ENCODE peak calls at places on chromosomes 6 and 20, in six cellular contexts. C is coronary artery; F is psoas muscle; Q is RKO; Z is stimulated activated CD8-positive, alpha-beta memory T cell treated with anti-CD3 and anti-CD28 coated beads, Interleukin-4, amount 100 ng/mL, for 24 hours; J is NCI-H2081. G is an unnamed sample.

GRCh38 chr6:36715469-36715868 is 17.8 kb downstream of the RAB44 start:
- DNase-seq in C (no peak), F (no peak), Q (no peak), Z (no peak), J (no peak), G (no peak)

GRCh38 chr6:14711056-14711703 is 534.7 kb upstream of the JARID2 start:
- DNase-seq in C (no peak), F (no peak), Q (peak), Z (no peak), J (peak), G (no peak)

GRCh38 chr6:68313911-68314310 is 321.2 kb upstream of the ADGRB3 start:
- DNase-seq in C (no peak), F (no peak), Q (peak), Z (no peak), J (no peak), G (no peak)

GRCh38 chr6:15147827-15148226 is 98.0 kb upstream of the JARID2 start:
- DNase-seq in C (no peak), F (no peak), Q (no peak), Z (no peak), J (no peak), G (no peak)

GRCh38 chr6:33108307-33108706 is 32.5 kb downstream of the HLA-DPB1 start:
- DNase-seq in C (no peak), F (no peak), Q (no peak), Z (no peak), J (no peak), G (no peak)

GRCh38 chr20:36463212-36464061 is 77.9 kb upstream of the MYL9 start:
- DNase-seq in C (no peak), F (no peak), Q (no peak), Z (no peak), J (no peak), G (no peak)

GRCh38 chr6:37051138-37052026 is 45.9 kb downstream of the FGD2 start:
- DNase-seq in C (peak), F (peak), Q (peak), Z (peak), J (peak), G (peak)

GRCh38 chr6:25016311-25016710 is 80.6 kb upstream of the RIPOR2 start:
- DNase-seq in C (no peak), F (no peak), Q (no peak), Z (no peak), J (no peak), G (no peak)

GRCh38 chr6:117907600-117908245 is 659 bp downstream of the SLC35F1 start:
- DNase-seq in C (no peak), F (peak), Q (no peak), Z (no peak), J (peak), G (no peak)

GRCh38 chr20:33914871-33915270 is 78.8 kb upstream of the RALY start:
- DNase-seq in C (no peak), F (no peak), Q (peak), Z (peak), J (no peak), G (no peak)

GRCh38 chr20:35952480-35953410 is 1.6 kb downstream of the SCAND1 start:
- DNase-seq in C (no peak), F (no peak), Q (peak), Z (no peak), J (no peak), G (no peak)

GRCh38 chr6:51292659-51293058 is 474.0 kb downstream of the TFAP2B start:
- DNase-seq in C (no peak), F (no peak), Q (peak), Z (no peak), J (no peak), G (no peak)

GRCh38 chr6:169252805-169253189 is 849 bp downstream of the THBS2 start:
- DNase-seq in C (no peak), F (no peak), Q (no peak), Z (no peak), J (no peak), G (no peak)

GRCh38 chr6:148417045-148417444 is 74.4 kb downstream of the SASH1 start:
- DNase-seq in C (no peak), F (no peak), Q (no peak), Z (no peak), J (no peak), G (no peak)

GRCh38 chr6:163356324-163356723 is 58.2 kb upstream of the QKI start:
- DNase-seq in C (no peak), F (peak), Q (no peak), Z (no peak), J (no peak), G (no peak)

GRCh38 chr6:14074723-14075503 is 42.7 kb upstream of the CD83 start:
- DNase-seq in C (no peak), F (no peak), Q (peak), Z (no peak), J (no peak), G (no peak)

GRCh38 chr6:10363911-10364310 is 51.0 kb downstream of the TFAP2A start:
- DNase-seq in C (no peak), F (no peak), Q (peak), Z (no peak), J (no peak), G (no peak)

GRCh38 chr20:33211817-33212424 is 5.2 kb upstream of the BPIFA3 start:
- DNase-seq in C (no peak), F (no peak), Q (peak), Z (no peak), J (peak), G (peak)

GRCh38 chr6:35977308-35977707 is 47.1 kb downstream of the SLC26A8 start:
- DNase-seq in C (no peak), F (no peak), Q (no peak), Z (no peak), J (no peak), G (no peak)

GRCh38 chr20:409697-410559 is 1.8 kb downstream of the RBCK1 start:
- DNase-seq in C (no peak), F (peak), Q (no peak), Z (no peak), J (no peak), G (no peak)

GRCh38 chr6:149166747-149167146 is 150.8 kb upstream of the TAB2 start:
- DNase-seq in C (no peak), F (no peak), Q (no peak), Z (no peak), J (peak), G (no peak)

GRCh38 chr6:125066140-125066539 is 87.4 kb upstream of the TPD52L1 start:
- DNase-seq in C (no peak), F (no peak), Q (no peak), Z (no peak), J (no peak), G (no peak)

GRCh38 chr6:9481292-9482029 is 933.4 kb downstream of the TFAP2A start:
- DNase-seq in C (no peak), F (no peak), Q (no peak), Z (no peak), J (no peak), G (no peak)

GRCh38 chr20:24533449-24533848 is 64.0 kb downstream of the SYNDIG1 start:
- DNase-seq in C (no peak), F (no peak), Q (no peak), Z (no peak), J (no peak), G (no peak)

GRCh38 chr20:40497781-40498691 is 191.0 kb downstream of the MAFB start:
- DNase-seq in C (no peak), F (peak), Q (no peak), Z (no peak), J (no peak), G (no peak)

GRCh38 chr6:107786709-107787588 is 37.2 kb downstream of the SCML4 start:
- DNase-seq in C (no peak), F (peak), Q (no peak), Z (no peak), J (no peak), G (no peak)

GRCh38 chr6:12751694-12752304 is 35.2 kb downstream of the PHACTR1 start:
- DNase-seq in C (no peak), F (peak), Q (peak), Z (peak), J (no peak), G (no peak)

GRCh38 chr6:152636675-152637421 is at the start of gene SYNE1:
- DNase-seq in C (no peak), F (peak), Q (no peak), Z (no peak), J (no peak), G (no peak)

GRCh38 chr6:159255434-159255951 is 86.3 kb downstream of the FNDC1 start:
- DNase-seq in C (no peak), F (no peak), Q (no peak), Z (no peak), J (no peak), G (no peak)

GRCh38 chr6:159008656-159009288 is 8.8 kb upstream of the RSPH3 start:
- DNase-seq in C (no peak), F (no peak), Q (peak), Z (no peak), J (no peak), G (no peak)

GRCh38 chr6:109877028-109877726 is 100.9 kb upstream of the GPR6 start:
- DNase-seq in C (no peak), F (no peak), Q (no peak), Z (no peak), J (no peak), G (no peak)

GRCh38 chr6:26056583-26057350 is 30.5 kb upstream of the HFE start:
- DNase-seq in C (no peak), F (no peak), Q (peak), Z (no peak), J (peak), G (no peak)

GRCh38 chr6:125471703-125472102 is 169.9 kb upstream of the HDDC2 start:
- DNase-seq in C (no peak), F (no peak), Q (no peak), Z (no peak), J (no peak), G (no peak)

GRCh38 chr6:111523484-111524166 is 40.6 kb upstream of the REV3L start:
- DNase-seq in C (no peak), F (no peak), Q (no peak), Z (no peak), J (no peak), G (no peak)

GRCh38 chr6:408599-409102 is 17.1 kb downstream of the IRF4 start:
- DNase-seq in C (no peak), F (peak), Q (peak), Z (no peak), J (no peak), G (no peak)

GRCh38 chr6:165883851-165884640 is 221.0 kb upstream of the PDE10A start:
- DNase-seq in C (peak), F (no peak), Q (no peak), Z (no peak), J (no peak), G (no peak)

GRCh38 chr6:7919871-7920270 is 9.3 kb upstream of the TXNDC5 start:
- DNase-seq in C (no peak), F (no peak), Q (peak), Z (no peak), J (no peak), G (no peak)

GRCh38 chr20:1844723-1845523 is 50.3 kb upstream of the SIRPA start:
- DNase-seq in C (no peak), F (peak), Q (no peak), Z (peak), J (no peak), G (no peak)

GRCh38 chr6:161631676-161632194 is 357.9 kb upstream of the AGPAT4 start:
- DNase-seq in C (no peak), F (no peak), Q (no peak), Z (no peak), J (no peak), G (no peak)

G was measured in SHP77 treated with DMSO at 0.1 percent for 48 hours.